ENCODE peak calls at places on chromosomes 3 and 15, in six cellular contexts. One of them, this sample, is unnamed.

GRCh38 chr15:55198706-55199105 is 2.0 kb upstream of the RSL24D1 start:
- DNase-seq in PC-3: no peak
- DNase-seq in MM.1S: no peak
- DNase-seq in SK-N-SH: no peak
- DNase-seq in HCT116: no peak
- DNase-seq in Karpas-422: no peak
- DNase-seq in this sample: no peak

GRCh38 chr15:36590838-36591237 is 11.4 kb downstream of the CDIN1 start:
- DNase-seq in PC-3: peak; percentile 95
- DNase-seq in MM.1S: peak; percentile 58
- DNase-seq in SK-N-SH: no peak
- DNase-seq in HCT116: no peak
- DNase-seq in Karpas-422: no peak
- DNase-seq in this sample: peak; percentile 79

GRCh38 chr15:91192285-91193058 is 92.4 kb downstream of the SV2B start:
- DNase-seq in PC-3: no peak
- DNase-seq in MM.1S: no peak
- DNase-seq in SK-N-SH: no peak
- DNase-seq in HCT116: no peak
- DNase-seq in Karpas-422: no peak
- DNase-seq in this sample: no peak

GRCh38 chr3:4245671-4246070 is 57.5 kb upstream of the SETMAR start:
- DNase-seq in PC-3: peak; percentile 4
- DNase-seq in MM.1S: no peak
- DNase-seq in SK-N-SH: no peak
- DNase-seq in HCT116: no peak
- DNase-seq in Karpas-422: no peak
- DNase-seq in this sample: no peak

GRCh38 chr15:72203507-72203837 is 5.9 kb upstream of the GRAMD2A start:
- DNase-seq in PC-3: no peak
- DNase-seq in MM.1S: no peak
- DNase-seq in SK-N-SH: peak; percentile 71
- DNase-seq in HCT116: no peak
- DNase-seq in Karpas-422: no peak
- DNase-seq in this sample: peak; percentile 94

GRCh38 chr3:54376440-54376839 is 254.1 kb downstream of the CACNA2D3 start:
- DNase-seq in PC-3: no peak
- DNase-seq in MM.1S: no peak
- DNase-seq in SK-N-SH: no peak
- DNase-seq in HCT116: no peak
- DNase-seq in Karpas-422: no peak
- DNase-seq in this sample: no peak

GRCh38 chr3:126024049-126024854 is 55.3 kb downstream of the ROPN1B start:
- DNase-seq in PC-3: no peak
- DNase-seq in MM.1S: no peak
- DNase-seq in SK-N-SH: no peak
- DNase-seq in HCT116: no peak
- DNase-seq in Karpas-422: no peak
- DNase-seq in this sample: no peak

GRCh38 chr3:124260206-124260915 is 268.4 kb upstream of the ROPN1 start:
- DNase-seq in PC-3: peak; percentile 72
- DNase-seq in MM.1S: no peak
- DNase-seq in SK-N-SH: no peak
- DNase-seq in HCT116: no peak
- DNase-seq in Karpas-422: no peak
- DNase-seq in this sample: peak; percentile 96

GRCh38 chr15:51846463-51847230 is 17.2 kb downstream of the TMOD3 start:
- DNase-seq in PC-3: peak; percentile 90
- DNase-seq in MM.1S: no peak
- DNase-seq in SK-N-SH: no peak
- DNase-seq in HCT116: peak; percentile 87
- DNase-seq in Karpas-422: no peak
- DNase-seq in this sample: peak; percentile 86

GRCh38 chr3:122403489-122403888 is 12.4 kb downstream of the WDR5B start:
- DNase-seq in PC-3: no peak
- DNase-seq in MM.1S: no peak
- DNase-seq in SK-N-SH: no peak
- DNase-seq in HCT116: no peak
- DNase-seq in Karpas-422: no peak
- DNase-seq in this sample: peak; percentile 43

GRCh38 chr3:122955916-122956684 is 71.5 kb downstream of the SEMA5B start:
- DNase-seq in PC-3: no peak
- DNase-seq in MM.1S: no peak
- DNase-seq in SK-N-SH: no peak
- DNase-seq in HCT116: no peak
- DNase-seq in Karpas-422: no peak
- DNase-seq in this sample: no peak

GRCh38 chr3:7876741-7877297 is 624.8 kb upstream of the LMCD1 start:
- DNase-seq in PC-3: no peak
- DNase-seq in MM.1S: no peak
- DNase-seq in SK-N-SH: no peak
- DNase-seq in HCT116: peak; percentile 97
- DNase-seq in Karpas-422: no peak
- DNase-seq in this sample: no peak

GRCh38 chr3:12796171-12797123 is at the start of gene CAND2:
- DNase-seq in PC-3: no peak
- DNase-seq in MM.1S: no peak
- DNase-seq in SK-N-SH: peak; percentile 86
- DNase-seq in HCT116: no peak
- DNase-seq in Karpas-422: peak; percentile 82
- DNase-seq in this sample: peak; percentile 70

GRCh38 chr3:46714728-46715506 is 2.8 kb downstream of the PRSS50 start:
- DNase-seq in PC-3: no peak
- DNase-seq in MM.1S: no peak
- DNase-seq in SK-N-SH: no peak
- DNase-seq in HCT116: no peak
- DNase-seq in Karpas-422: no peak
- DNase-seq in this sample: no peak

GRCh38 chr3:114827495-114827894 is 319.6 kb downstream of the ZBTB20 start:
- DNase-seq in PC-3: peak; percentile 51
- DNase-seq in MM.1S: peak; percentile 69
- DNase-seq in SK-N-SH: peak; percentile 38
- DNase-seq in HCT116: peak; percentile 60
- DNase-seq in Karpas-422: peak; percentile 82
- DNase-seq in this sample: peak; percentile 63

GRCh38 chr3:16910207-16910606 is 25.5 kb downstream of the PLCL2 start:
- DNase-seq in PC-3: no peak
- DNase-seq in MM.1S: no peak
- DNase-seq in SK-N-SH: no peak
- DNase-seq in HCT116: no peak
- DNase-seq in Karpas-422: no peak
- DNase-seq in this sample: no peak

GRCh38 chr3:16908878-16909277 is 24.1 kb downstream of the PLCL2 start:
- DNase-seq in PC-3: no peak
- DNase-seq in MM.1S: no peak
- DNase-seq in SK-N-SH: no peak
- DNase-seq in HCT116: no peak
- DNase-seq in Karpas-422: no peak
- DNase-seq in this sample: no peak

GRCh38 chr3:16909802-16910201 is 25.0 kb downstream of the PLCL2 start:
- DNase-seq in PC-3: no peak
- DNase-seq in MM.1S: no peak
- DNase-seq in SK-N-SH: no peak
- DNase-seq in HCT116: no peak
- DNase-seq in Karpas-422: no peak
- DNase-seq in this sample: no peak

GRCh38 chr3:16913264-16913580 is 28.5 kb downstream of the PLCL2 start:
- DNase-seq in PC-3: no peak
- DNase-seq in MM.1S: no peak
- DNase-seq in SK-N-SH: no peak
- DNase-seq in HCT116: no peak
- DNase-seq in Karpas-422: no peak
- DNase-seq in this sample: no peak

DNA sequence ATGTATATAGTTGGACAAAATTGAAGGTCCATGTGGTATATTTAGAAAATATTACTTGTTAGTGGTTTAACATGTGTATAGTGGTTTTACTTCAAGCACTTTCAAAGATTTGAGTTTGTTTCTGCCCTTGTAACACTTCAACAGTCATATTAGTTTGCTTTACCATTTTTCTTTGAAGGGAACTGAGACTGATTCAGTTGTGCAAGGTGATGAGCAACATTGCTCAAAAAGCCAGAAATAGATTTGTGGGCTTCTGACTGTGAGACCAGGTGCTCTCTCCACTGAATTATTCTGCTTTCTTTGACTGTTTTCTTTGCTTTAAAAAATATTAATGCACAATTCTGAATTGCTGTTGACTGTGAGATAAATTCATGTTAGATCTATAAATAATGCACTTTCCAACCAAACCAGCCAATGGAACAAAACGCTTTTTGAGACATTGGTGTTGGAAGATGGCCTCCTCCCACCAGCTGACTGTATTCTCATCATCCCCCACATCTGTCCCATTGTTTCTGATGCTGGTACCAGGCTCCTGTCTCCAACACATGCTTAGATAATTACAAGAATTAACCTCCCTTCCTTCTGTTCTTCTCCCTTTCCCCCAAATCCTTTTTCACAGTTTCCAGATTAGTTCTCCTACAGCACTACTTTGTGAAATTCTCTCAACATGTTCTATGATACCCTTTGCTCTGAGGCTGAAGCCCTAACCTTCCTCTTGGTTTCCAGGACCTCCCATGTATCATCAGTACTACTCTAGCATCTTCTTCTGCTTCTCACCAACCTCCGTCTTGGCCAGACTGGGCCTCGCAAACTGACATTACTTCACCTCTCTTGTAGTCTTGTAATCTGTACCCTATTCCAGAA is 27.9 kb downstream of the PLCL2 start:
- DNase-seq in PC-3: no peak
- DNase-seq in MM.1S: peak; percentile 74
- DNase-seq in SK-N-SH: no peak
- DNase-seq in HCT116: no peak
- DNase-seq in Karpas-422: no peak
- DNase-seq in this sample: no peak
- H3K9ac ChIP-seq in PC-3: no peak overlapping the region
- H3K9ac ChIP-seq in MM.1S: no peak overlapping the region
- H3K9ac ChIP-seq in SK-N-SH: no peak overlapping the region
- H3K9ac ChIP-seq in HCT116: no peak overlapping the region
- H3K9ac ChIP-seq in Karpas-422: no peak overlapping the region
- H3K9ac ChIP-seq in this sample: no peak overlapping the region

DNA sequence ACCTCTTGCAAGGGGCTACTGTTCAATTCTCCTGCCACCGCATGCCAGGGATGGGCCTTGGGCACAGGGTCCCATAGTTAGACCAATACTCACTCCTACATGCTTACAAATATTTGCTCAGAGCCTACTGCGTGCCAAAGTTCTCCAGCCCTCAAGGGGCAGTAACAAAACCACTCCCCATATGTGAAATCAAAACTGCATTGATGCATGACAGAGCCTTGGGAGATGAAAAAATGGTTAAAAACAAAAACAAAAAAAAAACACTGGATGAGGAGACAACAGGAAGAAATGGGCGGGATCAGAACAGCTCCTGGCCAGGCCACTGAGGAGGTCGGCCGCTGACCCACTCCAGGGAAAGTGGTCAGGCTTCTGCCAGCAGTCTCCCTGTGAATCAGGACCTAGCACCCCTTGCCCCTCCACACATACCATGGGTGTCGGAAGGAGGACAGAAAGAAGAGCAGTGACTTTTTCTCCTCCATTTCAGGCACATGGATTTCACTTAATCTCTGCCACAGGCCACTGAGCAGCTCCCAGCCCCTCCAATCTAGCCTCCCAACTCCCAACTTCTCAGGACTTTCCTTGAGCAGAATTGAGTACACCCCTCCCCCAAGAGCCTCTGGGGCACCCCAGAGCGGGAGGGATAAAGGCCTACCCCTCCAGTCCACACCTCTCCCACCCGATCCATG is 2.8 kb downstream of the PLXNB1 start:
- DNase-seq in PC-3: no peak
- DNase-seq in MM.1S: no peak
- DNase-seq in SK-N-SH: no peak
- DNase-seq in HCT116: no peak
- DNase-seq in Karpas-422: no peak
- DNase-seq in this sample: peak; percentile 23
- H3K9me2 ChIP-seq in PC-3: no peaks in the 10 kb centered on the region
- H3K9me2 ChIP-seq in MM.1S: no peaks in the 10 kb centered on the region
- H3K9me2 ChIP-seq in SK-N-SH: no peaks in the 10 kb centered on the region
- H3K9me2 ChIP-seq in HCT116: no peaks in the 10 kb centered on the region
- H3K9me2 ChIP-seq in Karpas-422: no peaks in the 10 kb centered on the region
- H3K9me2 ChIP-seq in this sample: no peaks in the 10 kb centered on the region

DNA sequence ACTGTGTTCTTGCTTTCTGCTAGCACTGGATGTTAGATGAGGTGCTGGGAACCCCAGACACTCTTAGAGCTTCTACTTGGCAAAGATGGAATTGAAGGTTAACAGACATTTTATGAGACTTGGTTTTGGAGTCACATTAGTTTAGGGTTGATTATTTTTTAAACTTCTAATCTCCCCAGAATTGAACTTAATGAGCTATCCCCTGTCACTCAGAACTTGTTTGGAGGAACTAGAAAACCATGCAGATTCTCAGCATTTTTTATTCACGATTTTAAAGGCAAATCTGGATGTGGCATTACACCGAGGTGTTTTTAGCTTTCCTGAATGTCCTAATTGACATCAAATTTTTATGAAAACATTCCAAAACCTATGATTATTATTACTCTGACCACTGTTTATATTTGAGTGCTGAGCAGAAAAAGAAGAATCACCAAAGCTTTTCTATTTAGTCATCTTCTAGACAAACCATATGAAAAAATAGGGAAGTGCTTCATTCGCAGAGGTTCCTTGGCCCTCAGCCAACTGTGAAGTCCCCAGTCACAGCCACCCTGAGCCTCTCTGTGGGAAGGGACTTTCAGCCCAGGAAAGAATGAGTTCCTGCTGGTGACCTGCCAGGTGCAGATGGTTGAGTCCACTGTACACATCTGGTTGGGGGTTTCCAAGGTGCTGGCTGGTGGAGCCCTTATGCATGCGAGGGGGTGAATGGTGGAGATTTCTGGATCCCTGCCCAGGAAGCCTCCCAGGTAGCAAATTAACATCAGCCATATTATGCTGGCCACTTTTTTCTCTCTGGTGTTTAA is 196.0 kb upstream of the TOPAZ1 start:
- DNase-seq in PC-3: peak; percentile 12
- DNase-seq in MM.1S: peak; percentile 94
- DNase-seq in SK-N-SH: peak; percentile 33
- DNase-seq in HCT116: no peak
- DNase-seq in Karpas-422: peak; percentile 87
- DNase-seq in this sample: no peak
- H3K9ac ChIP-seq in PC-3: no peak overlapping the region
- H3K9ac ChIP-seq in MM.1S: peak overlapping the region; percentile 5
- H3K9ac ChIP-seq in SK-N-SH: no peak overlapping the region
- H3K9ac ChIP-seq in HCT116: no peak overlapping the region
- H3K9ac ChIP-seq in Karpas-422: no peak overlapping the region
- H3K9ac ChIP-seq in this sample: no peak overlapping the region

DNA sequence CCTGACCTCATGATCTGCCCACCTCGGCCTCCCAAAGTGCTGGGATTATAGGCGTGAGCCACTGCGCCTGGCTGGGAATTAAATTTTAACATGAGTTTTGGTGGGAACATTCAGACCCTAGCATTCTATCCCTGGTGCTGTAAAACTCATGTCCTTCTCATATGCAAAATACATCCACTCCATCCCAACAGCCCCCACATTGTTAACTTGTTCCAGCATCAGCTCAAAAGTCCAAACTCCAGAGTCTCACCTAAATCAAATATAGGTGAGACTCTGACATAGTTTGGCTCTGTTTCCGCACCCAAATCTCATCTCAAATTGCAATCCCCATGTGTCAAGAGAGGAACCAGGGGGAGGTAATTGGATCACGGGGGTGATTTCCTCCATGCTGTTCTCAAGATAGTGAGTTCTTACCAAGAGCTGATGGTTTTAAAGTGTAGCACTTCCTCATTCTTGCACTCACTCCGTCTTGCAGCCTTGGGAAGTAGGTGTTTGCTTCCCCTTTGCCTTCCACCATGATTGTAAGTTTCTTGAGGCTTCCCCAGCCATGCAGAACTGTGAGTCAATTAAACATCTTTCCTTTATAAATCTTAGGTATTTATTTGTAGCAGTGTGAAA is 96.2 kb upstream of the PLCL2 start:
- DNase-seq in PC-3: no peak
- DNase-seq in MM.1S: no peak
- DNase-seq in SK-N-SH: no peak
- DNase-seq in HCT116: no peak
- DNase-seq in Karpas-422: no peak
- DNase-seq in this sample: no peak
- H3K9me2 ChIP-seq in PC-3: no peaks in the 10 kb centered on the region
- H3K9me2 ChIP-seq in MM.1S: no peaks in the 10 kb centered on the region
- H3K9me2 ChIP-seq in SK-N-SH: no peaks in the 10 kb centered on the region
- H3K9me2 ChIP-seq in HCT116: no peaks in the 10 kb centered on the region
- H3K9me2 ChIP-seq in Karpas-422: no peaks in the 10 kb centered on the region
- H3K9me2 ChIP-seq in this sample: no peaks in the 10 kb centered on the region